ENCODE peak calls at places on chromosomes 12 and 14, in eight cellular contexts. L, Z, N, T, M, C, B and K are unnamed samples.

GRCh38 chr12:49375406-49375805 is 8.1 kb downstream of the SPATS2 start:
- DNase-seq in L (no peak), Z (no peak), N (no peak), T (no peak), M (no peak), C (no peak), B (no peak), K (no peak)

GRCh38 chr12:77049767-77050353 is 15.5 kb downstream of the E2F7 start:
- DNase-seq in L (peak; percentile 49), Z (no peak), N (no peak), T (no peak), M (no peak), C (no peak), B (no peak), K (no peak)

GRCh38 chr12:106205208-106206069 is 42.4 kb downstream of the CKAP4 start:
- DNase-seq in L (no peak), Z (no peak), N (no peak), T (no peak), M (peak; percentile 68), C (no peak), B (peak; percentile 83), K (no peak)

GRCh38 chr14:60090864-60091519 is 731 bp upstream of the PCNX4 start:
- DNase-seq in L (peak; percentile 50), Z (peak; percentile 73), N (peak; percentile 11), T (peak; percentile 21), M (peak; percentile 33), C (peak; percentile 33), B (peak; percentile 56), K (no peak)

GRCh38 chr12:93186131-93186530 is 191.6 kb upstream of the NUDT4 start:
- DNase-seq in L (no peak), Z (no peak), N (no peak), T (no peak), M (no peak), C (no peak), B (no peak), K (no peak)

GRCh38 chr14:23160924-23161522 is 22.4 kb downstream of the SLC7A8 start:
- DNase-seq in L (no peak), Z (peak; percentile 72), N (no peak), T (no peak), M (no peak), C (peak; percentile 59), B (no peak), K (no peak)

GRCh38 chr14:100293497-100294212 is 12.6 kb downstream of the SLC25A29 start:
- DNase-seq in L (peak; percentile 17), Z (no peak), N (no peak), T (no peak), M (no peak), C (no peak), B (no peak), K (no peak)

GRCh38 chr12:85669911-85670310 is 166.3 kb downstream of the RASSF9 start:
- DNase-seq in L (no peak), Z (no peak), N (no peak), T (no peak), M (no peak), C (no peak), B (no peak), K (no peak)

GRCh38 chr12:130438243-130438620 is 100.5 kb downstream of the PIWIL1 start:
- DNase-seq in L (no peak), Z (no peak), N (no peak), T (no peak), M (no peak), C (no peak), B (no peak), K (no peak)

GRCh38 chr14:50260511-50260910 is 29.1 kb upstream of the SOS2 start:
- DNase-seq in L (peak; percentile 19), Z (no peak), N (no peak), T (no peak), M (no peak), C (no peak), B (no peak), K (no peak)

GRCh38 chr12:55727643-55728184 is 1.1 kb downstream of the CD63 start:
- DNase-seq in L (peak; percentile 76), Z (no peak), N (no peak), T (no peak), M (peak; percentile 63), C (peak; percentile 75), B (peak; percentile 69), K (no peak)

GRCh38 chr12:4450551-4451112 is 5.0 kb upstream of the FGF6 start:
- DNase-seq in L (no peak), Z (no peak), N (no peak), T (no peak), M (no peak), C (no peak), B (no peak), K (no peak)

GRCh38 chr12:95852133-95852532 is 6.6 kb upstream of the SNRPF start:
- DNase-seq in L (no peak), Z (no peak), N (no peak), T (no peak), M (no peak), C (no peak), B (no peak), K (no peak)

GRCh38 chr12:99020871-99021270 is 375.8 kb downstream of the APAF1 start:
- DNase-seq in L (no peak), Z (no peak), N (no peak), T (no peak), M (no peak), C (no peak), B (no peak), K (no peak)

GRCh38 chr14:95195031-95195430 is 37.7 kb upstream of the DICER1 start:
- DNase-seq in L (no peak), Z (no peak), N (no peak), T (no peak), M (no peak), C (no peak), B (no peak), K (no peak)

GRCh38 chr14:32083789-32084188 is 6.7 kb downstream of the ARHGAP5 start:
- DNase-seq in L (no peak), Z (no peak), N (no peak), T (no peak), M (no peak), C (no peak), B (no peak), K (no peak)
- H3K4me1 ChIP-seq in L (peaks cover 22% of the 10 kb centered on the region), Z (no peaks in the 10 kb centered on the region), N (peaks cover 10% of the 10 kb centered on the region), T (peaks cover 91% of the 10 kb centered on the region), M (peaks cover 96% of the 10 kb centered on the region), C (peaks cover 25% of the 10 kb centered on the region), B (peaks cover 25% of the 10 kb centered on the region), K (peaks cover 11% of the 10 kb centered on the region)

GRCh38 chr14:24673534-24674203 is 39.7 kb upstream of the GZMB start:
- DNase-seq in L (no peak), Z (no peak), N (peak; percentile 47), T (no peak), M (no peak), C (no peak), B (no peak), K (peak; percentile 65)
- H3K4me3 ChIP-seq in L (no peak overlapping the region), Z (no peak overlapping the region), N (peak overlapping the region; percentile 72), T (no peak overlapping the region), M (no peak overlapping the region), C (no peak overlapping the region), B (no peak overlapping the region), K (peak overlapping the region; percentile 26)

DNA sequence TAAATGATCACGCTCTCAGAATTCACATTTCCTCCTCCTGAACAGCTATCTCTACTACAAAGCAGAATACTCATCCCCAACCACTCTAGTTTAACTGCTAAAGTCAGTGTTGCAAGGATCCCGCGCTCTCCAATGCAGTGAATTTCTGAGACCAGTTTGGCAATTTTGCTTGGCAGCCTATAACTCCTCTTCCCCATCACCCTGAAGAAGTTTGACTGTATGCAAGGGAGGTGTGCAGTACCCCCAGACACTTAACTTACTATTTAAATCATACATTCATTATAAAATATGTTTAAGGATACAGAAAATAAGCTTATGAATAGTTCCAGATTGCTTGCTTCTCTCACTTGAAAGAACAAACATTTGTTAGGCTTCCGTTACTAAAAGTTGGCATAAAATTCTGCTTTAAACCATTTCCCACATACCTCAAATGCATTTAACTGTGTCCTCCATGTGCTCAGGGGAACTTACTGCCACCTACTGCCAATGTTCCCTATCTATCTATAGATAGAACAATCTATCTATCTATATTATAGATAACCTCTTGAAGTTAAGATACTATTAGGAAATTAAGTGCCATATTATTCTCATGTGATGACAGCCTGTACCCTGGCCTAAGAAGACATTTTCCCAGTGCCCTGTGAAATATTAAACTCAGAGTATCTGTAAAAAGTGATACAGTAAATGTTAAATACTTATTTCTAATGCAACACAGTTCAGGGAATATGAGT is 2.4 kb downstream of the LGR5 start:
- DNase-seq in L (no peak), Z (no peak), N (no peak), T (no peak), M (no peak), C (no peak), B (no peak), K (no peak)
- H3K27me3 ChIP-seq in L (peaks cover 30% of the 10 kb centered on the region), Z (no peaks in the 10 kb centered on the region), N (peaks cover 36% of the 10 kb centered on the region), T (peaks cover 31% of the 10 kb centered on the region), M (peaks cover 91% of the 10 kb centered on the region), C (peaks cover 67% of the 10 kb centered on the region), B (no peaks in the 10 kb centered on the region), K (peaks cover 3% of the 10 kb centered on the region)

GRCh38 chr14:75448209-75448608 is 20.4 kb downstream of the JDP2 start:
- DNase-seq in L (no peak), Z (no peak), N (no peak), T (no peak), M (no peak), C (no peak), B (no peak), K (no peak)

GRCh38 chr14:75452900-75453816 is 25.3 kb downstream of the JDP2 start:
- DNase-seq in L (peak; percentile 39), Z (peak; percentile 81), N (no peak), T (peak; percentile 40), M (peak; percentile 64), C (no peak), B (no peak), K (no peak)

GRCh38 chr14:75449703-75450102 is 21.9 kb downstream of the JDP2 start:
- DNase-seq in L (no peak), Z (no peak), N (no peak), T (no peak), M (no peak), C (no peak), B (no peak), K (no peak)

GRCh38 chr14:75452324-75452723 is 24.5 kb downstream of the JDP2 start:
- DNase-seq in L (no peak), Z (no peak), N (no peak), T (no peak), M (peak; percentile 33), C (no peak), B (peak; percentile 81), K (no peak)

DNA sequence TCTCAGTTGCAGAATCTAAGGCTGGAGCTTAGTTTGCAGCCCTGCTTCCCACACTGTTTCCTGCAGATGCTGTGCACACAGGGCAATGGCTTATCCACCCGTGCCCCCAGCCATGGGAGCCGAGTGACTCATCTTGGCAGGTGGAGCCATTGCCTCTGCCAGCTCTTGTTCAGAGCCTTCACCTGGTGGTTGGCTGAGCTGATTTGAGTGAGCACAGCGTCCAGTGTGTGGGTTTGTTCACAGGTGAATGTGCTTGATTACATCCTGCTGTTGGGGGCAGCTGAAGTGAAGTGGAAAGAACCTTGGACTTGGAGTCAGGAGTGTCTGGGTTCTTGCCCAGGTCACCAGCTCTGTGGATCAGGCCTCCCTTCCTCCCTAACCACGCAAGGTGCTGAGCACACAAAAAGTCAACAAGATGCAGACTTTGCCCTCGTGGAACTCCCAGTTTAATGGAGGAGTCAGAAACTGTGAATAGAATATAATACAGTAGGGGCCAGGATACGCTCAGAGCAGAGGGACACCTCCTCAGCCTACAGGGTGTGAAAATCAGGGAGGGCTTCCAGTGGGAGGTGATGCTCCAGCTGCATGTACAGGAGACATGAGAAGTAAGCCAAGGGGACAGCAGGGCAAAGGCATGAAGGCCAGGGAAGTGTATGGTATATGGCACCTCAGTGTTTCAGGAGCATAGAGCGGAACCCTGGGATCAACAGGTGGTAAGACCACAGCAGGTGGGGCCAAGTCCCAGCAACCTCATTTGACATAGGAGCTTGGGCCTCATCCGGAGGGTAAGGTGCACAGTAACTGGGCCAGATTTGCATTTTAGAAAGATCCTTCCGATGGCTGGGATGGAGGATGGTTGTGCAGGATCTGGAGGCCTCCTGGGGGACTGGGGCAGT is 22.8 kb downstream of the JDP2 start:
- DNase-seq in L (no peak), Z (peak; percentile 81), N (no peak), T (no peak), M (peak; percentile 54), C (peak; percentile 90), B (peak; percentile 96), K (no peak)
- H3K4me1 ChIP-seq in L (peaks cover 16% of the 10 kb centered on the region), Z (peaks cover 40% of the 10 kb centered on the region), N (no peaks in the 10 kb centered on the region), T (peaks cover 100% of the 10 kb centered on the region), M (peaks cover 95% of the 10 kb centered on the region), C (peaks cover 62% of the 10 kb centered on the region), B (peaks cover 60% of the 10 kb centered on the region), K (no peaks in the 10 kb centered on the region)